ENCODE peak calls at places on chromosomes 13 and 19, in four cellular contexts. F, D, A and Y are unnamed samples.

GRCh38 chr13:72763411-72763810 is 18.3 kb downstream of the DIS3 start:
- DNase-seq in F (no peak), A (no peak), D (no peak), Y (no peak)

GRCh38 chr19:55173717-55174409 is 6.2 kb downstream of the SYT5 start:
- DNase-seq in D (no peak), A (peak), F (no peak), Y (peak)

GRCh38 chr19:45607071-45608029 is 5.3 kb upstream of the GPR4 start:
- DNase-seq in F (peak), D (peak), A (peak), Y (peak)

GRCh38 chr13:50798923-50799322 is 44.6 kb downstream of the DLEU7 start:
- DNase-seq in A (no peak), F (no peak), D (no peak), Y (no peak)

GRCh38 chr19:13844130-13844631 is 32.8 kb upstream of the NANOS3 start:
- DNase-seq in F (peak), D (no peak), A (no peak), Y (no peak)

GRCh38 chr19:19439083-19439482 is 33.6 kb downstream of the GATAD2A start:
- DNase-seq in A (no peak), D (no peak), F (no peak), Y (no peak)

GRCh38 chr13:34750078-34750703 is 191.9 kb upstream of the NBEA start:
- DNase-seq in A (peak), D (no peak), F (peak), Y (peak)

GRCh38 chr13:110426745-110427144 is 119.7 kb downstream of the COL4A2 start:
- DNase-seq in A (no peak), D (no peak), F (no peak), Y (peak)

GRCh38 chr19:29658221-29658991 is 6.9 kb upstream of the PLEKHF1 start:
- DNase-seq in A (no peak), F (no peak), D (no peak), Y (no peak)